ENCODE peak calls at places on chromosome 20, in four cellular contexts. W, F, Q and C are unnamed samples.

GRCh38 chr20:49660912-49661311 is 52.8 kb downstream of the B4GALT5 start:
- DNase-seq in W (no peak), F (no peak), Q (no peak), C (no peak)

GRCh38 chr20:50689864-50690263 is 1.5 kb downstream of the RIPOR3 start:
- DNase-seq in W (peak), F (no peak), Q (peak), C (no peak)

GRCh38 chr20:58706975-58707681 is 14.5 kb downstream of the NPEPL1 start:
- DNase-seq in W (no peak), F (no peak), Q (peak), C (no peak)

GRCh38 chr20:50281831-50282591 is 91.4 kb downstream of the CEBPB start:
- DNase-seq in W (no peak), F (no peak), Q (no peak), C (no peak)

GRCh38 chr20:58219342-58219700 is 9.1 kb downstream of the ANKRD60 start:
- DNase-seq in W (peak), F (no peak), Q (no peak), C (no peak)

GRCh38 chr20:11832397-11832796 is 85.3 kb upstream of the BTBD3 start:
- DNase-seq in W (no peak), F (no peak), Q (no peak), C (no peak)

GRCh38 chr20:49276201-49276894 is 1.5 kb downstream of the ZNFX1 start:
- DNase-seq in W (peak), F (no peak), Q (peak), C (no peak)

GRCh38 chr20:2558581-2559301 is 22.4 kb downstream of the TMC2 start:
- DNase-seq in W (peak), F (no peak), Q (no peak), C (no peak)

GRCh38 chr20:11452326-11452725 is 465.4 kb upstream of the BTBD3 start:
- DNase-seq in W (peak), F (no peak), Q (no peak), C (no peak)

GRCh38 chr20:6590891-6591679 is 176.4 kb upstream of the BMP2 start:
- DNase-seq in W (peak), F (no peak), Q (no peak), C (no peak)

GRCh38 chr20:9837634-9838033 is 1.2 kb downstream of the PAK5 start:
- DNase-seq in W (no peak), F (no peak), Q (no peak), C (no peak)
- H3K4me3 ChIP-seq in W (no peak), F (no peak), Q (peak), C (no peak)

GRCh38 chr20:41136695-41137411 is 490 bp upstream of the PLCG1 start:
- DNase-seq in W (peak), F (peak), Q (peak), C (peak)

GRCh38 chr20:41135187-41135887 is 2.0 kb upstream of the PLCG1 start:
- DNase-seq in W (peak), F (no peak), Q (no peak), C (peak)

GRCh38 chr20:41136336-41136694 is 1.0 kb upstream of the PLCG1 start:
- DNase-seq in W (no peak), F (no peak), Q (no peak), C (no peak)

GRCh38 chr20:41134362-41135186 is 2.8 kb upstream of the PLCG1 start:
- DNase-seq in W (no peak), F (no peak), Q (no peak), C (no peak)

DNA sequence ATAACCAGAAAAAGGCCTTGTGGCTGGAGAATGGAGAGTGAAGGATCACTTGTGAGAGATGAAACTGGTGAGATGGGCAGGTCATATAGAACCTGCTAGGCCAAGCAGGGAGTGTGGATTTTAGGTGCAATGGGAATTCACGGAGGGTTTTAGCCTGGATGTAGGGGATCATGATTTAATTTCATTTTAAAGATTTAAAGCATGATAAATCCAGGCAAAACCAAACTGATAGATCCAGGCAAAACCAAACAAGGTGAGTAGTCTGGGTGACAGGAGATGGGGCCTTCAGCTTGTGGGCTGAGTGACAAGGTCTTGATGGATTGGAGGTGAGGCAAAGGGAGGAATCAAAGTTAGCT is 1.5 kb upstream of the PLCG1 start:
- DNase-seq in W (no peak), F (no peak), Q (no peak), C (no peak)
- H3K4me3 ChIP-seq in W (no peak), F (no peak), Q (no peak), C (no peak)

GRCh38 chr20:796916-797315 is 28.6 kb upstream of the SLC52A3 start:
- DNase-seq in W (no peak), F (no peak), Q (no peak), C (no peak)
- H3K4me3 ChIP-seq in W (no peak), F (no peak), Q (no peak), C (no peak)

GRCh38 chr20:63032861-63033634 is 26.3 kb upstream of the BHLHE23 start:
- DNase-seq in W (no peak), F (peak), Q (no peak), C (no peak)
- H3K4me3 ChIP-seq in W (no peak), F (no peak), Q (no peak), C (no peak)

GRCh38 chr20:46350201-46350985 is 42.1 kb upstream of the CDH22 start:
- DNase-seq in W (peak), F (peak), Q (peak), C (no peak)
- H3K4me3 ChIP-seq in W (no peak), F (peak), Q (no peak), C (no peak)

DNA sequence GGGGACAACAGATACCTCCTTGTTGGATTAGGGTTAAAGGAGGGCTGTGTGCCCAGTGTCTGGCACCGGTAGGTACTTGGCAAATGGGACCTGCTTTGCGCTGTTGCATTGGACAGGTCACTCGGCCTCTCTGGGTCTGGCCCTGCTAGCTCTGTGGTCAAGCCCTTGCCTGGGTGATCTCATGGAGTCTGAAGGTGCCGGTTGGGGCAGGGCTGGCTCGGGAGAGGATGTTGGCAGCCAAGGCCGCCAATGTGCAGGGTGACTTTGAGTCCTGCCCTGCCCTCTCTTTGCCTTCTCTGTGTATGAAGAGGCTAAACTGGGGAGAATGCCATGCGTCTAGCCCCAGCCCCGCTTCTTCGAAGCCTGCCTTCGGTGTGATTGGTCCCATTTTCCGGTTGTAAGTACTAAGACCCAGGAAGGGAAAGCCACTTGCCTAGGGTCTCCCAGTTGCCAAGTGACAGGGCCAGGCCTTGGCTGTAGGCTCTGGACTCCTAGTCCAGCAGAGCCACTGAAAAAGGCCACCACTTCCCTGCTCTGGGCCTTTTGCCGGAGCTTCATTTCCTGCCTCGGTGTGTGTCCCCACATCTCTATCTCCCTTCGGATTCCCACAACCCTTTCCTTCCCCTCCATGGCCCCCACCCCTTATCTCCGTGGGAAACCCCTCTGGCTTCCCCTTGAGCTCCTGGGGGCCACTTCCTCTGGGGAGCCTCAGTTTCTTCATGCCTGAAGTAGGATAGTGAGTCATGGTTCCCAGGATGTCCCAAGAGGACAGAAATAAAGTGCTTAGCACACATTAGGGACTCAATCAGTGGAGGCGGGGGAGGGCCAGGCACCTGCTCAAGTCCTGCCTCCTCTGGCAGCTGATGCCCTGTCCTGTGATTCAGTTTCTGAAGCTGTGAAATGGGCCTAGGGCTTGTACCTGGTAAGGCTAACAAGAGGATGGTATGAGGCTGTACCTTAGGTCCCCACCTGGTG is 3.9 kb downstream of the SRC start:
- DNase-seq in W (peak), F (no peak), Q (peak), C (no peak)
- H3K4me3 ChIP-seq in W (no peak), F (peak), Q (no peak), C (no peak)

GRCh38 chr20:44810061-44810390 is 320 bp downstream of the RIMS4 start:
- DNase-seq in W (no peak), F (no peak), Q (no peak), C (no peak)
- H3K4me3 ChIP-seq in W (peak), F (no peak), Q (no peak), C (peak)

DNA sequence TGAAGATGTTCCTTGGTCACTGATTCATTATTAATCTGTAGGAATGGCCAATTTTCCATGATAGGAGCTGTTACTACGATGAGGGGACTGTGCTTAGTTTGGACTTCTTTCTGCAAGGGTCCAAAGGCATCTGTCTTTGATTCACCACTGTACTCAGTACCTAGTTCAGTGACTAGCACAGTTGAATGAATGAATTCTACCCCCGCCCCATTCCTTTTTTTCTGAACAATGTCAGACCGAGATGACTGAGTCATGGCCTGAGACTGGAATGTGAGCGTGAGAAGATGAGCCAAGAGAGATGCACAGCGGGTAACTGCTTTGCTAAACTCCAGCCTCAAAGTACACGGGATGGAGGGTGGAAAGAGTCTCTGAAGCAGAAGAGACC is 419 bp upstream of the SNHG17 start:
- DNase-seq in W (peak), F (no peak), Q (no peak), C (no peak)
- H3K4me3 ChIP-seq in W (no peak), F (no peak), Q (no peak), C (peak)